ENCODE peak calls at places on chromosomes 12 and 14, in six cellular contexts. One of them, this sample, is unnamed.

GRCh38 chr12:116370886-116371580 is 93.5 kb upstream of the MED13L start:
- DNase-seq in ovary: no peak
- DNase-seq in fibroblast of mammary gland: no peak
- DNase-seq in activated naive CD8-positive, alpha-beta T cell treated with anti-CD3 and anti-CD28 coated beads for 36 hours: no peak
- DNase-seq in A673: no peak
- DNase-seq in mesothelial cell of epicardium: no peak
- DNase-seq in this sample: no peak

GRCh38 chr12:52924764-52925716 is 20.2 kb upstream of the KRT8 start:
- DNase-seq in ovary: no peak
- DNase-seq in fibroblast of mammary gland: peak
- DNase-seq in activated naive CD8-positive, alpha-beta T cell treated with anti-CD3 and anti-CD28 coated beads for 36 hours: no peak
- DNase-seq in A673: no peak
- DNase-seq in mesothelial cell of epicardium: no peak
- DNase-seq in this sample: no peak

GRCh38 chr14:65164068-65164824 is 61.9 kb upstream of the MAX start:
- DNase-seq in ovary: no peak
- DNase-seq in fibroblast of mammary gland: peak
- DNase-seq in activated naive CD8-positive, alpha-beta T cell treated with anti-CD3 and anti-CD28 coated beads for 36 hours: peak
- DNase-seq in A673: peak
- DNase-seq in mesothelial cell of epicardium: no peak
- DNase-seq in this sample: peak

GRCh38 chr12:89346741-89347324 is 5.5 kb downstream of the DUSP6 start:
- DNase-seq in ovary: no peak
- DNase-seq in fibroblast of mammary gland: peak
- DNase-seq in activated naive CD8-positive, alpha-beta T cell treated with anti-CD3 and anti-CD28 coated beads for 36 hours: no peak
- DNase-seq in A673: peak
- DNase-seq in mesothelial cell of epicardium: no peak
- DNase-seq in this sample: peak

GRCh38 chr14:68762944-68763831 is 29.7 kb downstream of the ZFP36L1 start:
- DNase-seq in ovary: peak
- DNase-seq in fibroblast of mammary gland: peak
- DNase-seq in activated naive CD8-positive, alpha-beta T cell treated with anti-CD3 and anti-CD28 coated beads for 36 hours: no peak
- DNase-seq in A673: peak
- DNase-seq in mesothelial cell of epicardium: peak
- DNase-seq in this sample: no peak

GRCh38 chr12:75628916-75629315 is 117.5 kb upstream of the KRR1 start:
- DNase-seq in ovary: no peak
- DNase-seq in fibroblast of mammary gland: no peak
- DNase-seq in activated naive CD8-positive, alpha-beta T cell treated with anti-CD3 and anti-CD28 coated beads for 36 hours: no peak
- DNase-seq in A673: no peak
- DNase-seq in mesothelial cell of epicardium: no peak
- DNase-seq in this sample: no peak

GRCh38 chr12:66497000-66497897 is 181.6 kb downstream of the GRIP1 start:
- DNase-seq in ovary: no peak
- DNase-seq in fibroblast of mammary gland: no peak
- DNase-seq in activated naive CD8-positive, alpha-beta T cell treated with anti-CD3 and anti-CD28 coated beads for 36 hours: no peak
- DNase-seq in A673: no peak
- DNase-seq in mesothelial cell of epicardium: no peak
- DNase-seq in this sample: no peak

GRCh38 chr12:131990066-131990979 is 40.6 kb downstream of the EP400 start:
- DNase-seq in ovary: no peak
- DNase-seq in fibroblast of mammary gland: no peak
- DNase-seq in activated naive CD8-positive, alpha-beta T cell treated with anti-CD3 and anti-CD28 coated beads for 36 hours: no peak
- DNase-seq in A673: peak
- DNase-seq in mesothelial cell of epicardium: no peak
- DNase-seq in this sample: no peak

GRCh38 chr12:45671254-45671653 is 58.3 kb upstream of the ARID2 start:
- DNase-seq in ovary: no peak
- DNase-seq in fibroblast of mammary gland: peak
- DNase-seq in activated naive CD8-positive, alpha-beta T cell treated with anti-CD3 and anti-CD28 coated beads for 36 hours: no peak
- DNase-seq in A673: no peak
- DNase-seq in mesothelial cell of epicardium: no peak
- DNase-seq in this sample: no peak